ENCODE peak calls at places on chromosomes 5 and 9, in six cellular contexts. P is stomach, M is transverse colon, Z is ovary, A is heart right ventricle, Y is cardiac muscle cell. X is an unnamed sample.
A peak's percentile ranks its signal among the peaks of the same experiment; 100 is the strongest.

GRCh38 chr5:119319890-119320289 is 35.9 kb upstream of the TNFAIP8 start:
- DNase-seq in P (no peak), M (no peak), Z (no peak), A (no peak), Y (no peak), X (no peak)

GRCh38 chr9:27440888-27441740 is 83.0 kb upstream of the IFNK start:
- DNase-seq in P (no peak), M (no peak), Z (no peak), A (no peak), Y (no peak), X (no peak)

GRCh38 chr5:16669776-16670175 is 53.0 kb upstream of the RETREG1 start:
- DNase-seq in P (no peak), M (no peak), Z (no peak), A (no peak), Y (no peak), X (no peak)

GRCh38 chr5:81856948-81857928 is 106.3 kb upstream of the SSBP2 start:
- DNase-seq in P (peak; percentile 55), M (peak; percentile 38), Z (peak; percentile 45), A (peak; percentile 87), Y (peak; percentile 60), X (peak; percentile 75)

GRCh38 chr5:168364738-168365550 is 73.5 kb downstream of the WWC1 start:
- DNase-seq in P (peak; percentile 56), M (no peak), Z (no peak), A (no peak), Y (peak; percentile 66), X (no peak)

GRCh38 chr5:54383941-54384340 is 71.6 kb upstream of the HSPB3 start:
- DNase-seq in P (no peak), M (no peak), Z (no peak), A (no peak), Y (no peak), X (no peak)

GRCh38 chr5:170565077-170565476 is 61.3 kb downstream of the KCNIP1 start:
- DNase-seq in P (no peak), M (no peak), Z (no peak), A (no peak), Y (no peak), X (no peak)

GRCh38 chr9:69996947-69997346 is 46.7 kb upstream of the MAMDC2 start:
- DNase-seq in P (no peak), M (no peak), Z (no peak), A (peak; percentile 9), Y (peak; percentile 1), X (no peak)

GRCh38 chr5:14173419-14174234 is 30.5 kb downstream of the TRIO start:
- DNase-seq in P (no peak), M (no peak), Z (no peak), A (no peak), Y (no peak), X (no peak)

GRCh38 chr9:78778843-78779486 is 482.0 kb downstream of the PSAT1 start:
- DNase-seq in P (no peak), M (no peak), Z (no peak), A (no peak), Y (no peak), X (no peak)

GRCh38 chr5:28896949-28897348 is 1858.6 kb upstream of the CDH9 start:
- DNase-seq in P (no peak), M (no peak), Z (no peak), A (no peak), Y (no peak), X (no peak)

GRCh38 chr5:98504488-98504887 is 269.0 kb upstream of the RGMB start:
- DNase-seq in P (peak; percentile 32), M (peak; percentile 16), Z (no peak), A (no peak), Y (no peak), X (no peak)

GRCh38 chr5:1003296-1003937 is 5.2 kb upstream of the NKD2 start:
- DNase-seq in P (peak; percentile 26), M (peak; percentile 20), Z (peak; percentile 38), A (peak; percentile 4), Y (no peak), X (peak; percentile 58)

DNA sequence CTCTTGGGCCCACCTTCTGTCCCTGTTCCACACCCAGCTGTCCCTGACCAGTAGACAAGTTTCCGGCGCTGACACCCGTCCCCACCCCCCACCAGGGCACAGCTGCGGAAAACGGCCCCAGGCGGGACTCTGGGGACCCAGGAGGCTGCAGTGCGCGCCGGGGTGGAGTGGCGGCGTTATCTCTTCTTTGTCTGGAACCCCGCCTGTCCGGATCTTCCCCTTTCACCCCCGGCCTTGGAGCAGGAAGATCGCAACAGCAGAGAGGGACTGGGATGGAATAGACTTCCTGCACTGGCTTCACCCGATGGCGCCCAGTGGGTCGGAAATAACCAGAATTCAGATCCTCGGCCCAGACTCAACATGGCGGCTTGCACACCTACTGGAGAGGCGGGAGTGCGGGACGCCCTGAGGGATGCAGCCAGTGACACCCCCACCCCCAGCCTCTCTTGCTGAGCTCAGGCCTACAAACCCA is 4.7 kb downstream of the PAX5 start:
- DNase-seq in P (no peak), M (no peak), Z (no peak), A (no peak), Y (no peak), X (no peak)
- TF ChIP-seq CTCF in P (no peak), M (no peak), Z (no peak), A (no peak), Y (no peak), X (no peak)

DNA sequence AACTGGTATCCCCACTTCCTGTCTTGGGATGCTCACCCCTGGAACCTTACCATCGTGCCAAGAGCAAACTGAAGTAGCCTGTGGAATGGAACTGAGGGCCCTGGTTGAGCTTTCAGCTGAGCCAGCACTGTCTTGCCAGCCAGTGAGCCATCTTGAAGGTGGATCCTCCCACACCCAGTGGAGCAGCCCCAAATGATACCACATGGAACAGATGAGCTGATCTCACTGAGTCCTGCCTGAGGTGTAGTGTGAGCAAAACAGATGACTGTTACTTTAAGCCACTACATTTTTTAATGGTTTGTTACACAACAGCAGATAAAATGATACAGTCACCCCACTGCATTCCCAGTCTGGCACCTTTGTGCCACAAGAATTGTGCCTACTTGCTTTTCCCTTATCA is 2.2 kb upstream of the PCYOX1L start:
- DNase-seq in P (no peak), M (no peak), Z (no peak), A (no peak), Y (no peak), X (no peak)
- H3K4me1 ChIP-seq in P (peaks cover 14% of the 10 kb centered on the region), M (peaks cover 18% of the 10 kb centered on the region), Z (peaks cover 2% of the 10 kb centered on the region), A (peaks cover 11% of the 10 kb centered on the region), Y (no peaks in the 10 kb centered on the region), X (no peaks in the 10 kb centered on the region)

DNA sequence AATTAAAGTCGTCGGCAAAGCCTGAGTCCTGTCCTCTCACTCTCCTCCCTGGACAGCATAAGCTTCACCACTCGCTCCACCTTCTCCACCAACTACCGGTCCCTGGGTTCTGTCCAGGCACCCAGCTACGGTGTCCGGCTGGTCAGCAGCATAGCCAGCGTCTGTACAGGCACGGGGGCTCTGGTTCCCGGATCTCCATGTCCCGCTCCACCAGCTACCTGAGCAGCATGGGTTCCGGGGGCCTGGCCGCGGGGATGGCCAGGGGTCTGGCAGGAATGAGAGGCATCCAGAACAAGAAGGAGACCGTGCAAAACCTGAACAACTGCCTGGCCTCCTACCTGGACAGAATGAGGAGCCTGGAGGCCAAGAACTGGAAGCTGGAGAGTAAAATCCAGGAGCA is 1.7 kb upstream of the XPA start:
- DNase-seq in P (no peak), M (no peak), Z (peak; percentile 35), A (no peak), Y (no peak), X (no peak)
- H3K4me3 ChIP-seq in P (no peak overlapping the region), M (no peak overlapping the region), Z (no peak overlapping the region), A (no peak overlapping the region), Y (no peak overlapping the region), X (no peak overlapping the region)

GRCh38 chr5:80407735-80408474 is at the start of gene ZFYVE16:
- DNase-seq in P (peak; percentile 99), M (peak; percentile 99), Z (peak; percentile 99), A (peak; percentile 98), Y (peak; percentile 99), X (peak; percentile 97)
- TF ChIP-seq CTCF in P (no peak), M (no peak), Z (peak; percentile 63), A (peak; percentile 58), Y (peak; percentile 15), X (no peak)

DNA sequence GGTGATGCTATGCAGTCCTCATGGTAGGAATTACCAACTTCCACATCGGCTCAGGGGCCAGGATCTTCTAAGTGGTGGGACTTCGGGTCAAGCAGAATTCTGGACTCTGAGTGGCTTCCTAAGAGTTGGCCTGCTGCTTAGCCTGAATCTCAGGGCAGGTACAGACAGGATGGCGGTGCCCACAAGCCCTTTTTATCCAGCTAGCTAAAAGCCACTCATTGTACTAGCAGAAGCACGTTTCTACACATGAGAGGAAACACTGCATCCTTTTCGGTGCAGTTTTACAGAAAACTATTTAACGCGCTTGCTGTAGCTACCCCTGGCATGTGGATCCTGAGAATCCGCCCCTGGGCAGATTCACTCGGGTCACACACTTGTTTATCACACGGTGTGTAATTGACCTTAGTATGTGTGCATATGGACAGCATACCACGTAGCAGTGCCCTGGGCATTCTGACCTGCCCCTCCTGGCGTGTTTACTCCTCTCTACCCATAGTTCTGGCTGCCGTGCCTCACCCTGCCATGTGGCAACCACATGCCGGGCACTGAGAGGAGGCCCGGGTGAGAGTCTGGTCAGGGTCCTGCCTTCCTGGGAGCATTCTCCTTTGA is 65.8 kb downstream of the DAB2IP start:
- DNase-seq in P (no peak), M (no peak), Z (no peak), A (no peak), Y (no peak), X (no peak)
- H3K4me1 ChIP-seq in P (peaks cover 36% of the 10 kb centered on the region), M (peaks cover 53% of the 10 kb centered on the region), Z (peaks cover 42% of the 10 kb centered on the region), A (peaks cover 62% of the 10 kb centered on the region), Y (peaks cover 9% of the 10 kb centered on the region), X (peaks cover 94% of the 10 kb centered on the region)

DNA sequence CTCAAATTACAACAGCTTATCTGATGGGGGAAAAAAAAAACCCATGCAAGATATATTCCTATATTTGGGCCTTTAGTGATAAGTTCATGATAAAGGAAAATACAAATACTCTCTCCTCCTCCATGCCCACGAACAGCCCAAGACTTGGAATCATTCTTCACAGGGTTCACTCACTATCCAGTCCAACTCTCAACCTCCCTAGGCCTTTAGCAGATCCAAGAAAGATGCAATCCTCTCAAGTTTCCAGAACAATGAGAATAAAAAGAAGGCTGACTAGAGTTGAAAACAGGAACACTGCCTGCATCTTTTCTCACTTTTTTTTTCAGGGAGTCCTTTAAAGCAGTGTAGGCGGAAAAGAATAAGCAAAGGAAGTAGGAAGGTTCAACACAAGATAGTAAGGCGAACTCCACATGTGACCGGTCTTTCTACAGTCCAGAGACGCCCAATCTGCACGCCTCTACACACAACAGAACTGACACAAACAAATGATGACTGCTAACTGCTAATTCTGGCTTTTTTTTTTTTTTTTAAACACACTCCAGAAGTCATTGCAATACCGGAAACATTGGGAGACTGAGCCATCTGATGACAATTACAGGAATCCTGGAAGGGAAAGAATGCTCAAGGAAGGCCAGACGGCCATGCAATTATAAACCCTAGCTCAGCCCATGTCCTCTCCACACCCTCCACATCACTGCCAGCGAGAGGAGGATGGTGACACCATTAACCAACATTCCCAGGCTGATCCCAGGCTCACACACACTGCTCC is 75.4 kb downstream of the BNC2 start:
- DNase-seq in P (no peak), M (peak; percentile 15), Z (no peak), A (peak; percentile 22), Y (no peak), X (peak; percentile 64)
- H3K4me3 ChIP-seq in P (no peak overlapping the region), M (no peak overlapping the region), Z (no peak overlapping the region), A (no peak overlapping the region), Y (no peak overlapping the region), X (no peak overlapping the region)